ENCODE peak calls at places on chromosomes 6 and 20, in ten cellular contexts. C, B, Y, F, G, N, M, D, L and R are unnamed samples.
A peak's percentile ranks its signal among the peaks of the same experiment; 100 is the strongest.

GRCh38 chr6:165668951-165669350 is 5.9 kb upstream of the PDE10A start:
- DNase-seq in C (no peak), B (no peak), Y (no peak), F (no peak), G (no peak), N (no peak), M (no peak), D (no peak), L (no peak), R (no peak)

GRCh38 chr6:169933839-169934698 is 182.6 kb downstream of the ERMARD start:
- DNase-seq in C (peak; percentile 91), B (no peak), Y (no peak), F (peak; percentile 14), G (peak; percentile 77), N (peak; percentile 92), M (peak; percentile 87), D (no peak), L (no peak), R (peak; percentile 95)

GRCh38 chr6:37096025-37096424 is 73.9 kb upstream of the PIM1 start:
- DNase-seq in C (no peak), B (no peak), Y (no peak), F (no peak), G (no peak), N (no peak), M (no peak), D (no peak), L (no peak), R (no peak)

GRCh38 chr6:6474170-6474920 is 114.2 kb upstream of the LY86 start:
- DNase-seq in C (no peak), B (no peak), Y (no peak), F (no peak), G (no peak), N (no peak), M (no peak), D (no peak), L (no peak), R (no peak)

GRCh38 chr6:157434349-157435016 is 53.5 kb downstream of the ZDHHC14 start:
- DNase-seq in C (no peak), B (no peak), Y (no peak), F (peak; percentile 39), G (no peak), N (peak; percentile 62), M (no peak), D (peak; percentile 90), L (no peak), R (no peak)

GRCh38 chr20:62824476-62825287 is 7.8 kb downstream of the COL9A3 start:
- DNase-seq in C (peak; percentile 85), B (no peak), Y (no peak), F (no peak), G (peak; percentile 93), N (no peak), M (peak; percentile 80), D (peak; percentile 62), L (no peak), R (peak; percentile 85)

GRCh38 chr6:20180935-20181334 is 31.3 kb downstream of the MBOAT1 start:
- DNase-seq in C (no peak), B (no peak), Y (no peak), F (no peak), G (no peak), N (no peak), M (no peak), D (no peak), L (no peak), R (no peak)

GRCh38 chr6:20952605-20953004 is 418.3 kb downstream of the CDKAL1 start:
- DNase-seq in C (no peak), B (no peak), Y (no peak), F (no peak), G (no peak), N (no peak), M (no peak), D (peak; percentile 29), L (no peak), R (no peak)

GRCh38 chr6:15254074-15254975 is 8.5 kb downstream of the JARID2 start:
- DNase-seq in C (no peak), B (no peak), Y (peak; percentile 82), F (no peak), G (no peak), N (no peak), M (peak; percentile 30), D (peak; percentile 48), L (no peak), R (peak; percentile 47)

GRCh38 chr20:55893031-55893430 is 112.3 kb downstream of the CBLN4 start:
- DNase-seq in C (no peak), B (no peak), Y (no peak), F (no peak), G (no peak), N (no peak), M (no peak), D (no peak), L (no peak), R (no peak)

GRCh38 chr6:37525460-37526357 is 26.0 kb upstream of the CCDC167 start:
- DNase-seq in C (peak; percentile 60), B (no peak), Y (no peak), F (no peak), G (no peak), N (no peak), M (no peak), D (no peak), L (no peak), R (no peak)

GRCh38 chr6:110681543-110682459 is 133.5 kb downstream of the CDK19 start:
- DNase-seq in C (no peak), B (no peak), Y (no peak), F (no peak), G (no peak), N (no peak), M (no peak), D (peak; percentile 81), L (no peak), R (no peak)

GRCh38 chr6:116406678-116407345 is 36.1 kb downstream of the DSE start:
- DNase-seq in C (no peak), B (no peak), Y (no peak), F (no peak), G (no peak), N (no peak), M (no peak), D (no peak), L (no peak), R (no peak)

GRCh38 chr6:90835584-90836212 is 248.8 kb upstream of the MAP3K7 start:
- DNase-seq in C (no peak), B (no peak), Y (no peak), F (no peak), G (no peak), N (no peak), M (no peak), D (no peak), L (no peak), R (peak; percentile 77)

GRCh38 chr6:99093781-99094180 is 146.0 kb upstream of the FBXL4 start:
- DNase-seq in C (no peak), B (no peak), Y (no peak), F (no peak), G (no peak), N (no peak), M (no peak), D (no peak), L (no peak), R (no peak)

GRCh38 chr6:164069352-164070022 is 655.0 kb downstream of the QKI start:
- DNase-seq in C (no peak), B (no peak), Y (no peak), F (no peak), G (peak; percentile 73), N (no peak), M (peak; percentile 75), D (no peak), L (no peak), R (no peak)

GRCh38 chr6:160042014-160042773 is 73.3 kb downstream of the IGF2R start:
- DNase-seq in C (no peak), B (no peak), Y (no peak), F (no peak), G (no peak), N (no peak), M (no peak), D (no peak), L (no peak), R (no peak)

GRCh38 chr6:134984821-134985220 is 34.9 kb upstream of the ALDH8A1 start:
- DNase-seq in C (no peak), B (no peak), Y (no peak), F (no peak), G (no peak), N (no peak), M (no peak), D (no peak), L (no peak), R (no peak)

GRCh38 chr6:143843689-143844405 is 709 bp downstream of the LTV1 start:
- DNase-seq in C (peak; percentile 11), B (peak; percentile 3), Y (no peak), F (no peak), G (no peak), N (no peak), M (no peak), D (peak; percentile 13), L (no peak), R (no peak)

GRCh38 chr20:21301940-21302644 is 1.0 kb upstream of the XRN2 start:
- DNase-seq in C (no peak), B (no peak), Y (no peak), F (no peak), G (no peak), N (no peak), M (no peak), D (no peak), L (no peak), R (no peak)
- H3K27ac ChIP-seq in C (peak overlapping the region; percentile 94), B (peak overlapping the region; percentile 97), Y (no peak overlapping the region), F (peak overlapping the region; percentile 94), G (peak overlapping the region; percentile 91), N (peak overlapping the region; percentile 94), M (no peak overlapping the region), D (peak overlapping the region; percentile 88), L (peak overlapping the region; percentile 98), R (peak overlapping the region; percentile 99)

DNA sequence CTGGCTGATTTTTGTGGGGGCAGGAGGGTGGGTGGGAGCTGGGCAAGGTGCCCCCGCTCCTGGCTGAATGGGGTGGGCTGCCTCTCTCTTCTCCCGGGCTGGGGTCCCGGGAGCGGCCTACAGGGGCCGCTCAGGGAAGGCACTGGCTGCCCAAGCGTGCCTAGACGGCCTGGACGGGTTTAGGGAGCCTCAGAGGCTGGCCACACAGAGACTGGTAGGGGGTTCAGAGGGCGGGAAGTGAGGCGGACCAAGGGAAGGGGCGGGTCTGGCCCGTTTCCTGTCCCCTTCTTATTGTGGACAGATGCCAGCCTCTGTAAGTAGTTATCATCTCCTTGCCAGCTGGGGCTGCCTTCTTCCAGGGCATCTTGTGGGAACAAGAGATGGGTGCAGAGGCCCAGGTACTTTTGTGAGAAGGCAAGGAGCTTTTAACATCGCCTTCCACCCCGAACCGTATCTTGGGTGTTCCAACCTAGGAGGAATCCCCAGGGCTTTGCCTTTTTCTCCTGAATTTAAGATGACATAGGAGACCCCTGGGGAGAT is 437 bp downstream of the CD40 start:
- DNase-seq in C (no peak), B (no peak), Y (no peak), F (peak; percentile 22), G (peak; percentile 73), N (peak; percentile 70), M (no peak), D (no peak), L (no peak), R (peak; percentile 28)
- TF ChIP-seq CTCF in C (no peak), B (no peak), Y (no peak), F (no peak), G (no peak), N (no peak), M (no peak), D (no peak), L (no peak), R (no peak)

GRCh38 chr20:18543932-18544331 is 23.3 kb upstream of the SMIM26 start:
- DNase-seq in C (no peak), B (no peak), Y (no peak), F (no peak), G (no peak), N (no peak), M (peak; percentile 26), D (no peak), L (no peak), R (peak; percentile 85)
- TF ChIP-seq EP300 in C (no peak), B (no peak), Y (no peak), F (no peak), G (no peak), N (no peak), M (no peak), D (no peak), L (no peak), R (no peak)

GRCh38 chr20:10651227-10651990 is 22.4 kb downstream of the JAG1 start:
- DNase-seq in C (no peak), B (no peak), Y (no peak), F (peak; percentile 49), G (peak; percentile 85), N (no peak), M (no peak), D (no peak), L (no peak), R (no peak)
- H3K27ac ChIP-seq in C (no peak overlapping the region), B (no peak overlapping the region), Y (no peak overlapping the region), F (no peak overlapping the region), G (peak overlapping the region; percentile 83), N (no peak overlapping the region), M (no peak overlapping the region), D (peak overlapping the region; percentile 69), L (no peak overlapping the region), R (peak overlapping the region; percentile 86)